ENCODE peak calls at places on chromosomes 3 and 15, in nine cellular contexts. E is ovary, Y is Peyer's patch, D is heart left ventricle, J is transverse colon, V is breast epithelium, W is esophagus squamous epithelium, N is A549, L is stomach. U is an unnamed sample.

GRCh38 chr3:33403756-33404155 is 36.4 kb downstream of the UBP1 start:
- DNase-seq in V (no peak), L (no peak), N (no peak), W (no peak), Y (no peak), D (no peak), E (no peak), J (no peak), U (no peak)

GRCh38 chr3:31532587-31533168 is at the start of gene STT3B:
- DNase-seq in D (peak; percentile 93), L (peak; percentile 84), E (peak; percentile 79), N (peak; percentile 58), J (peak; percentile 86), V (no peak), W (peak; percentile 41), Y (peak; percentile 66), U (peak; percentile 97)

GRCh38 chr15:82315519-82316246 is 33.6 kb downstream of the GOLGA6L10 start:
- DNase-seq in Y (no peak), N (no peak), D (peak; percentile 66), J (no peak), W (no peak), V (no peak), L (no peak), E (no peak), U (peak; percentile 72)

GRCh38 chr15:59437777-59438574 is at the start of gene FAM81A:
- DNase-seq in V (peak; percentile 34), N (peak; percentile 96), L (peak; percentile 78), D (peak; percentile 91), Y (peak; percentile 57), J (peak; percentile 80), W (no peak), E (peak; percentile 81), U (peak; percentile 91)

GRCh38 chr3:190076601-190077444 is 43.9 kb downstream of the P3H2 start:
- DNase-seq in J (no peak), N (peak; percentile 61), D (no peak), V (peak; percentile 56), L (no peak), W (no peak), E (no peak), Y (no peak), U (no peak)

GRCh38 chr3:143084856-143085731 is 34.5 kb upstream of the CHST2 start:
- DNase-seq in N (no peak), V (no peak), W (no peak), D (no peak), Y (no peak), J (no peak), L (no peak), E (no peak), U (peak; percentile 73)

GRCh38 chr3:48716508-48716981 is 476 bp downstream of the IP6K2 start:
- DNase-seq in Y (no peak), E (peak; percentile 18), W (no peak), J (peak; percentile 35), N (no peak), D (no peak), V (no peak), L (no peak), U (peak; percentile 77)

GRCh38 chr3:115464036-115464435 is 159.3 kb upstream of the GAP43 start:
- DNase-seq in N (no peak), L (no peak), D (no peak), J (no peak), Y (no peak), E (no peak), V (no peak), W (no peak), U (no peak)

GRCh38 chr3:53801319-53801718 is 44.9 kb downstream of the CHDH start:
- DNase-seq in L (no peak), J (no peak), E (no peak), D (no peak), Y (no peak), N (no peak), V (no peak), W (no peak), U (peak; percentile 51)

GRCh38 chr3:48423883-48424695 is 5.8 kb downstream of the PLXNB1 start:
- DNase-seq in L (no peak), J (no peak), W (no peak), V (no peak), Y (no peak), D (peak; percentile 64), E (no peak), N (no peak), U (no peak)

GRCh38 chr15:74453925-74454763 is 6.8 kb downstream of the UBL7 start:
- DNase-seq in L (no peak), N (no peak), D (no peak), J (no peak), Y (no peak), E (no peak), V (no peak), W (no peak), U (no peak)

GRCh38 chr3:119639494-119640350 is 20.7 kb downstream of the POPDC2 start:
- DNase-seq in W (no peak), D (no peak), J (no peak), Y (no peak), V (no peak), N (no peak), L (no peak), E (no peak), U (no peak)

GRCh38 chr3:134311265-134311664 is 60.6 kb upstream of the RYK start:
- DNase-seq in E (no peak), W (no peak), V (no peak), J (no peak), Y (no peak), D (no peak), N (no peak), L (no peak), U (no peak)

GRCh38 chr3:64187065-64187959 is 38.0 kb downstream of the PRICKLE2 start:
- DNase-seq in D (peak; percentile 66), L (peak; percentile 40), J (peak; percentile 52), W (no peak), E (peak; percentile 82), Y (no peak), V (peak; percentile 81), N (peak; percentile 64), U (no peak)

GRCh38 chr15:75130597-75131268 is 70.9 kb upstream of the C15orf39 start:
- DNase-seq in D (no peak), N (no peak), W (no peak), Y (no peak), L (no peak), V (no peak), E (no peak), J (peak; percentile 24), U (no peak)

GRCh38 chr15:40927497-40928346 is 1.4 kb upstream of the DLL4 start:
- DNase-seq in E (no peak), V (no peak), D (no peak), J (peak; percentile 44), N (no peak), L (no peak), Y (no peak), W (no peak), U (peak; percentile 73)

GRCh38 chr15:42121021-42121420 is 26.7 kb upstream of the PLA2G4D start:
- DNase-seq in J (no peak), D (no peak), E (no peak), N (no peak), W (no peak), L (no peak), Y (no peak), V (no peak), U (no peak)

GRCh38 chr3:119579366-119580147 is at the start of gene ADPRH:
- DNase-seq in V (peak; percentile 75), W (no peak), Y (peak; percentile 70), E (peak; percentile 74), J (peak; percentile 86), L (peak; percentile 84), N (peak; percentile 81), D (peak; percentile 92), U (peak; percentile 94)

GRCh38 chr3:179148446-179149238 is 485 bp downstream of the PIK3CA start:
- DNase-seq in E (peak; percentile 38), W (no peak), L (peak; percentile 54), D (peak; percentile 79), J (peak; percentile 54), V (no peak), Y (peak; percentile 46), N (peak; percentile 5), U (peak; percentile 96)
- TF ChIP-seq POLR2A in E (no peak), W (no peak), L (no peak), D (no peak), J (peak; percentile 54), V (no peak), Y (peak; percentile 7), N (no peak), U (no peak)

GRCh38 chr15:31457161-31457560 is 130.5 kb downstream of the KLF13 start:
- DNase-seq in L (no peak), W (no peak), D (no peak), E (no peak), V (no peak), Y (no peak), N (no peak), J (no peak), U (peak; percentile 33)
- H3K27ac ChIP-seq in L (no peak overlapping the region), W (peak overlapping the region; percentile 11), D (peak overlapping the region; percentile 8), E (no peak overlapping the region), V (no peak overlapping the region), Y (no peak overlapping the region), N (peak overlapping the region; percentile 73), J (no peak overlapping the region), U (no peak overlapping the region)

GRCh38 chr3:149628957-149629670 is 28.7 kb downstream of the WWTR1 start:
- DNase-seq in W (no peak), V (no peak), D (no peak), L (no peak), N (no peak), Y (no peak), E (no peak), J (no peak), U (no peak)
- TF ChIP-seq POLR2A in W (no peak), V (no peak), D (no peak), L (no peak), N (no peak), Y (no peak), E (no peak), J (no peak), U (no peak)

GRCh38 chr3:71226565-71227281 is 356.8 kb downstream of the FOXP1 start:
- DNase-seq in V (no peak), D (peak; percentile 69), E (no peak), J (peak; percentile 19), Y (peak; percentile 56), N (no peak), L (no peak), W (no peak), U (peak; percentile 85)

GRCh38 chr3:71225951-71226564 is 357.5 kb downstream of the FOXP1 start:
- DNase-seq in E (no peak), V (no peak), W (no peak), D (no peak), L (no peak), Y (no peak), N (no peak), J (no peak), U (no peak)

GRCh38 chr3:71228156-71228885 is 355.2 kb downstream of the FOXP1 start:
- DNase-seq in L (no peak), V (no peak), Y (no peak), E (no peak), J (no peak), W (no peak), N (no peak), D (no peak), U (no peak)

GRCh38 chr3:71225285-71225684 is 358.2 kb downstream of the FOXP1 start:
- DNase-seq in W (no peak), N (no peak), L (no peak), V (no peak), J (no peak), Y (no peak), D (no peak), E (no peak), U (no peak)

DNA sequence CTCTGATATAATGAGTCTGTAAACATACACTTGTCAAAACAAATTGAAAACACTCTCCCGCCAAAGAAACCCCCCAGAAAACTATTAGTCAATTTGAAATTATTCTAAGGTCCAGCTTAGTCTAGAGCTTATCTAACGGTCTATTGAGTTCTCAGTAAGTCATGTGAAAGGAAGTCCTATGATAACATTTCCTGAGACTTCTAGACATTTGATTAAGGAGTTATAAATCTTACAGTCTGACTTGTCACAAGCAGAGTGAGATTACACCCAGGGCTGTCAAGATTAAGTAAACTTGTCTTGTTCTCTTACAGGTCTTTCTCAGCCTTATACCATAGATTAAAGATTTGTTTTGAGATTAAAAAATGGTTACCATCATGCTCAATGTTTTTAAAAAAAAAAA is 356.2 kb downstream of the FOXP1 start:
- DNase-seq in L (no peak), J (no peak), Y (no peak), W (no peak), N (no peak), E (no peak), D (no peak), V (no peak), U (no peak)
- H3K27ac ChIP-seq in L (peak overlapping the region; percentile 69), J (peak overlapping the region; percentile 74), Y (peak overlapping the region; percentile 72), W (peak overlapping the region; percentile 74), N (no peak overlapping the region), E (no peak overlapping the region), D (no peak overlapping the region), V (no peak overlapping the region), U (peak overlapping the region; percentile 77)